ENCODE peak calls at places on chromosome 7, in five cellular contexts. R is Jurkat, Clone E6-1; Q is SJCRH30; K is omental fat pad; H is stimulated activated CD4-positive, alpha-beta T cell treated with anti-CD3 and anti-CD28 coated beads, Interleukin-2, amount 100 ng/mL, for 24 hours. J is an unnamed sample.
A peak's percentile ranks its signal among the peaks of the same experiment; 100 is the strongest.

GRCh38 chr7:66050337-66050957 is 25.2 kb upstream of the ASL start:
- DNase-seq in K (no peak), Q (no peak), H (no peak), R (no peak), J (no peak)

GRCh38 chr7:157925383-157925875 is 588.6 kb downstream of the DNAJB6 start:
- DNase-seq in Q (no peak), H (no peak), K (no peak), R (no peak), J (no peak)

GRCh38 chr7:151699920-151700319 is 177.0 kb downstream of the PRKAG2 start:
- DNase-seq in H (no peak), Q (no peak), R (no peak), K (no peak), J (no peak)

GRCh38 chr7:99097730-99098129 is 46.2 kb downstream of the SMURF1 start:
- DNase-seq in K (no peak), Q (no peak), R (no peak), H (no peak), J (no peak)

GRCh38 chr7:158097511-158098124 is 490.0 kb downstream of the PTPRN2 start:
- DNase-seq in R (no peak), Q (no peak), H (no peak), K (no peak), J (no peak)

GRCh38 chr7:128954830-128955797 is 17.4 kb downstream of the IRF5 start:
- DNase-seq in R (no peak), Q (no peak), H (no peak), K (no peak), J (no peak)

GRCh38 chr7:143448429-143448828 is 5.2 kb downstream of the TAS2R60 start:
- DNase-seq in H (no peak), Q (no peak), K (no peak), R (no peak), J (no peak)

GRCh38 chr7:17370901-17371550 is 72.6 kb downstream of the AHR start:
- DNase-seq in K (no peak), R (no peak), H (no peak), Q (peak; percentile 13), J (no peak)

GRCh38 chr7:157844611-157845010 is 507.8 kb downstream of the DNAJB6 start:
- DNase-seq in K (no peak), H (no peak), R (no peak), Q (no peak), J (no peak)

GRCh38 chr7:141789917-141790316 is at the start of gene TAS2R5:
- DNase-seq in H (no peak), R (no peak), K (no peak), Q (no peak), J (no peak)

GRCh38 chr7:107803009-107803581 is at the start of gene SLC26A3:
- DNase-seq in R (no peak), Q (no peak), H (no peak), K (no peak), J (no peak)

GRCh38 chr7:93968911-93969620 is 35.1 kb downstream of the BET1 start:
- DNase-seq in Q (no peak), K (no peak), H (no peak), R (no peak), J (no peak)

GRCh38 chr7:91551377-91552175 is 287.3 kb downstream of the FZD1 start:
- DNase-seq in R (no peak), H (no peak), K (no peak), Q (no peak), J (no peak)